ENCODE peak calls at places on chromosomes 13 and 19, in five cellular contexts. G is tibial nerve, K is suprapubic skin, U is heart left ventricle, H is ovary. N is an unnamed sample.

GRCh38 chr19:14432817-14433453 is at the start of gene PKN1:
- DNase-seq in G (no peak), K (no peak), U (peak), H (peak), N (no peak)

GRCh38 chr19:37506387-37507166 is at the start of gene ZNF793:
- DNase-seq in G (peak), K (peak), U (peak), H (peak), N (peak)

GRCh38 chr19:45099465-45100201 is 6.7 kb downstream of the PPP1R37 start:
- DNase-seq in G (no peak), K (no peak), U (no peak), H (no peak), N (no peak)

GRCh38 chr13:30708541-30708940 is 26.8 kb upstream of the ALOX5AP start:
- DNase-seq in G (no peak), K (no peak), U (no peak), H (no peak), N (no peak)

GRCh38 chr19:5594521-5594950 is 26.8 kb upstream of the TINCR start:
- DNase-seq in G (no peak), K (no peak), U (no peak), H (no peak), N (no peak)

GRCh38 chr19:29952646-29953045 is 10.6 kb downstream of the URI1 start:
- DNase-seq in G (no peak), K (no peak), U (no peak), H (no peak), N (no peak)

GRCh38 chr19:51016798-51017683 is 2.5 kb downstream of the KLK10 start:
- DNase-seq in G (peak), K (no peak), U (peak), H (peak), N (no peak)

GRCh38 chr13:35283856-35284255 is 192.6 kb downstream of the MAB21L1 start:
- DNase-seq in G (no peak), K (no peak), U (no peak), H (no peak), N (no peak)

GRCh38 chr13:98291658-98292057 is 114.6 kb upstream of the RNF113B start:
- DNase-seq in G (no peak), K (no peak), U (no peak), H (no peak), N (no peak)

GRCh38 chr19:40921005-40921897 is 39.2 kb upstream of the CYP2A7 start:
- DNase-seq in G (no peak), K (no peak), U (no peak), H (peak), N (no peak)

GRCh38 chr13:44668707-44669106 is 92.6 kb upstream of the TSC22D1 start:
- DNase-seq in G (no peak), K (no peak), U (no peak), H (no peak), N (no peak)

GRCh38 chr13:80284290-80284689 is 56.6 kb downstream of the SPRY2 start:
- DNase-seq in G (no peak), K (no peak), U (no peak), H (no peak), N (no peak)

GRCh38 chr13:98108330-98108729 is 34.6 kb upstream of the FARP1 start:
- DNase-seq in G (no peak), K (no peak), U (no peak), H (no peak), N (no peak)

GRCh38 chr13:45200701-45201230 is at the start of gene KCTD4:
- DNase-seq in G (no peak), K (no peak), U (no peak), H (no peak), N (no peak)

GRCh38 chr19:23771761-23772667 is 13.3 kb upstream of the ZNF681 start:
- DNase-seq in G (no peak), K (no peak), U (no peak), H (no peak), N (no peak)

GRCh38 chr13:79581870-79582315 is 100.9 kb downstream of the NDFIP2 start:
- DNase-seq in G (no peak), K (peak), U (peak), H (no peak), N (no peak)

GRCh38 chr19:29967623-29968022 is 25.6 kb downstream of the URI1 start:
- DNase-seq in G (no peak), K (no peak), U (no peak), H (no peak), N (no peak)

GRCh38 chr19:29660835-29661234 is 4.4 kb upstream of the PLEKHF1 start:
- DNase-seq in G (no peak), K (no peak), U (no peak), H (no peak), N (no peak)

GRCh38 chr13:48818495-48818961 is 157.2 kb upstream of the FNDC3A start:
- DNase-seq in G (no peak), K (no peak), U (no peak), H (no peak), N (no peak)

GRCh38 chr13:36530050-36530789 is 97.9 kb downstream of the CCNA1 start:
- DNase-seq in G (no peak), K (no peak), U (no peak), H (no peak), N (no peak)

GRCh38 chr13:91312324-91312723 is 35.2 kb upstream of the MIR17HG start:
- DNase-seq in G (no peak), K (no peak), U (no peak), H (no peak), N (no peak)

GRCh38 chr13:57611956-57612355 is 19.6 kb upstream of the PCDH17 start:
- DNase-seq in G (no peak), K (no peak), U (no peak), H (no peak), N (no peak)

GRCh38 chr19:41546386-41546789 is 29.6 kb upstream of the CEACAM21 start:
- DNase-seq in G (no peak), K (no peak), U (no peak), H (no peak), N (peak)

GRCh38 chr19:48415395-48415794 is 21.9 kb downstream of the GRIN2D start:
- DNase-seq in G (peak), K (peak), U (peak), H (peak), N (peak)

GRCh38 chr19:42030605-42031004 is 36.6 kb upstream of the ATP1A3 start:
- DNase-seq in G (no peak), K (no peak), U (no peak), H (no peak), N (no peak)

GRCh38 chr13:46578590-46578975 is 25.6 kb downstream of the LRCH1 start:
- DNase-seq in G (no peak), K (no peak), U (no peak), H (no peak), N (no peak)

GRCh38 chr19:4474504-4475136 is 2.5 kb downstream of the HDGFL2 start:
- DNase-seq in G (no peak), K (no peak), U (no peak), H (no peak), N (no peak)

GRCh38 chr13:27960362-27961226 is 8.5 kb downstream of the CDX2 start:
- DNase-seq in G (no peak), K (no peak), U (no peak), H (no peak), N (no peak)

GRCh38 chr13:94947965-94948371 is 235.6 kb upstream of the SOX21 start:
- DNase-seq in G (no peak), K (no peak), U (no peak), H (no peak), N (no peak)

GRCh38 chr13:113152894-113153809 is 5.3 kb upstream of the PROZ start:
- DNase-seq in G (peak), K (peak), U (peak), H (peak), N (peak)

GRCh38 chr19:45364696-45365095 is 5.7 kb downstream of the ERCC2 start:
- DNase-seq in G (no peak), K (no peak), U (no peak), H (no peak), N (no peak)

GRCh38 chr13:44726214-44726613 is 150.1 kb upstream of the TSC22D1 start:
- DNase-seq in G (no peak), K (no peak), U (no peak), H (no peak), N (no peak)

GRCh38 chr13:38637576-38637975 is 49.3 kb upstream of the FREM2 start:
- DNase-seq in G (no peak), K (no peak), U (no peak), H (no peak), N (no peak)

GRCh38 chr13:43167058-43167457 is 143.7 kb downstream of the DNAJC15 start:
- DNase-seq in G (no peak), K (no peak), U (no peak), H (no peak), N (no peak)

GRCh38 chr19:19053508-19054314 is 10.1 kb upstream of the SLC25A42 start:
- DNase-seq in G (no peak), K (no peak), U (peak), H (peak), N (peak)

GRCh38 chr13:34462843-34463242 is 479.2 kb upstream of the NBEA start:
- DNase-seq in G (no peak), K (no peak), U (no peak), H (no peak), N (no peak)

GRCh38 chr13:101341464-101341863 is 74.8 kb downstream of the NALCN start:
- DNase-seq in G (no peak), K (no peak), U (no peak), H (no peak), N (no peak)

GRCh38 chr19:49149652-49150105 is 5.5 kb downstream of the HRC start:
- DNase-seq in G (peak), K (peak), U (peak), H (peak), N (peak)

GRCh38 chr19:47310819-47311218 is 1.2 kb downstream of the C5AR1 start:
- DNase-seq in G (no peak), K (no peak), U (peak), H (no peak), N (no peak)

GRCh38 chr19:44644391-44645016 is 794 bp downstream of the PVR start:
- DNase-seq in G (no peak), K (no peak), U (no peak), H (no peak), N (peak)

GRCh38 chr19:3444695-3445234 is 35.6 kb downstream of the SMIM24 start:
- DNase-seq in G (no peak), K (no peak), U (no peak), H (no peak), N (no peak)
- TF ChIP-seq POLR2A in G (no peak), K (no peak), U (no peak), H (no peak), N (no peak)

GRCh38 chr13:110560606-110561334 is 752 bp downstream of the RAB20 start:
- DNase-seq in G (no peak), K (no peak), U (no peak), H (peak), N (peak)
- TF ChIP-seq POLR2A in G (no peak), K (no peak), U (no peak), H (no peak), N (peak)

GRCh38 chr19:58035863-58036262 is 2.0 kb downstream of the ZSCAN1 start:
- DNase-seq in G (no peak), K (no peak), U (no peak), H (no peak), N (no peak)

GRCh38 chr19:58038688-58039204 is 4.9 kb downstream of the ZSCAN1 start:
- DNase-seq in G (no peak), K (no peak), U (no peak), H (no peak), N (no peak)

GRCh38 chr19:58034476-58034790 is 608 bp downstream of the ZSCAN1 start:
- DNase-seq in G (no peak), K (no peak), U (no peak), H (no peak), N (no peak)

GRCh38 chr19:58037927-58038687 is 4.3 kb downstream of the ZSCAN1 start:
- DNase-seq in G (no peak), K (no peak), U (no peak), H (no peak), N (no peak)

DNA sequence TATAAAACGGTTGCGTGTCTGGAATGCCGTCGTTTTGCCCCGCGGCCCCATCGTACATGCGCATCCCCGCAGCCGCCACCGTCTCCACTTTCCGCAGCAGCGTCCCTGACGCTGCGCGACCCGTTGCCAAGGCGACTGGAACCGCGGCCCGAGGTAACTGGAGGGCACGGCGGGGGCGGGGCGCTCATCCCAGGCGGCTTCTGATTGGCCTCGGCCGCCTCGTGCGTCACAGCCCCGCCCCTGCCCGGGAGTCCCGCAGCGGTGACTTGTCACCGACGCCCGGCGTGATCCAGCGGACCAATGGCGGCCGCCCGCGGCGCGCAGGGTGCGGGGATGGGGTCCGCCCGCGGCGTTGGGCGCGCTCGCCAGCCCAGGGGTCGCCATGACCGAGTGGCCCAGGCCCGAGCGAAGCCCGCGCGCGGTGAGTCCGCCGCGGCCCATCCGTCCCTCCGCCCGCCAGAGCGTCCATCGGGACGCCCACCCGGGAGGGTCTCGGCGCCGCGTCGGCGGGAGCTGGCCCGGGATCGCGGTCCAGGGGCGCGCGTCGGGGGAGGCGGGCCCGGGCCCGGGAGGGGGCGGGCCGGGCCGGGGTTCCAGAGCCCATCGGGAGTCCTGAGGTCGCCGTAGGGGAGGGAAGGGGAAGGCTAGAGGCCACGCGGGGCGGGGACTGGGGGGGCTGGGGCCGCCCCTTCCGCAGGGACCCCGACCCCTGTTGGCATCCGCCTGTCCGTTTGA is at the start of gene ZSCAN1:
- DNase-seq in G (peak), K (peak), U (peak), H (peak), N (peak)
- TF ChIP-seq POLR2A in G (no peak), K (no peak), U (no peak), H (no peak), N (no peak)

GRCh38 chr19:12994701-12995595 is at the start of gene NFIX:
- DNase-seq in G (peak), K (peak), U (peak), H (peak), N (peak)
- TF ChIP-seq POLR2A in G (no peak), K (no peak), U (no peak), H (no peak), N (no peak)

GRCh38 chr19:38638461-38638860 is 9.0 kb upstream of the ACTN4 start:
- DNase-seq in G (no peak), K (no peak), U (no peak), H (no peak), N (no peak)

GRCh38 chr19:38634757-38635482 is 12.5 kb upstream of the ACTN4 start:
- DNase-seq in G (peak), K (peak), U (peak), H (peak), N (peak)

GRCh38 chr19:38635483-38636399 is 11.7 kb upstream of the ACTN4 start:
- DNase-seq in G (no peak), K (no peak), U (no peak), H (no peak), N (no peak)

GRCh38 chr19:38629568-38629967 is 10.6 kb downstream of the EIF3K start:
- DNase-seq in G (no peak), K (no peak), U (no peak), H (no peak), N (no peak)

DNA sequence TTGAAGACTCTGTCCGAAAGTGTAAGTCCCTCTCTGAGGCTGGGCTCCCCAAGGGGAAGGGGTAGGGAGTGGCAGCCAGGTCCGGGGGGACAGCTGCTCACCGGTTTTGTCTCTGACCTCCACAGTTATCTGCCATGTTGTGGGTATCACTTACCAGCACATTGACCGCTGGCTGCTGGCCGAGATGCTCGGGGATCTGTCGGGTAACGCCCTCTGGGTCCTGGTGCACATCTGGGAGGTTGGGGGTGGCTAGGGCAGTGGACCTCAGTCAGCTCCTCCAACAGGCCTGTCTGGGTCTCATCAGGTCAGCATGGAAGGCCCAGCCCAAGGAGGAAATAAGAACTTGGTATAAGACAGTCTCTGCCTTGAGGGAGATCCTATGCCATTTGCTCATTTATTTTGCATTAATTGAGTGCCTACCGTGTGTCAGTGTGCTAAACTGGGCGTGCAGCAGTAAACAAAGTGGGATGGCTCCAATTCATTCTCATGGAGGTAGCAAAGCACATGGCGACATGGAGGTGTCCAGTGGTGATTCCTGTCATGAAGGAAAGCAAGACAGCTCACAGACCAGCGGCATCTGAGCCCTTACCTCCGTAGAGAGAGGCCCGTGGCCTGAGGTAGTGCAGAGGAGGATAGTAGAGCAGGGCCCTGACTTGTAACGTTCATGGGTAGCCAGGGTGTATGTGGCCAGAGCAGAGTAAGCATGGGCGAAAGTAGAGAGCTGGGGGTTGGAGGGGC is 13.7 kb downstream of the EIF3K start:
- DNase-seq in G (no peak), K (no peak), U (no peak), H (no peak), N (no peak)
- TF ChIP-seq POLR2A in G (no peak), K (no peak), U (no peak), H (no peak), N (no peak)

DNA sequence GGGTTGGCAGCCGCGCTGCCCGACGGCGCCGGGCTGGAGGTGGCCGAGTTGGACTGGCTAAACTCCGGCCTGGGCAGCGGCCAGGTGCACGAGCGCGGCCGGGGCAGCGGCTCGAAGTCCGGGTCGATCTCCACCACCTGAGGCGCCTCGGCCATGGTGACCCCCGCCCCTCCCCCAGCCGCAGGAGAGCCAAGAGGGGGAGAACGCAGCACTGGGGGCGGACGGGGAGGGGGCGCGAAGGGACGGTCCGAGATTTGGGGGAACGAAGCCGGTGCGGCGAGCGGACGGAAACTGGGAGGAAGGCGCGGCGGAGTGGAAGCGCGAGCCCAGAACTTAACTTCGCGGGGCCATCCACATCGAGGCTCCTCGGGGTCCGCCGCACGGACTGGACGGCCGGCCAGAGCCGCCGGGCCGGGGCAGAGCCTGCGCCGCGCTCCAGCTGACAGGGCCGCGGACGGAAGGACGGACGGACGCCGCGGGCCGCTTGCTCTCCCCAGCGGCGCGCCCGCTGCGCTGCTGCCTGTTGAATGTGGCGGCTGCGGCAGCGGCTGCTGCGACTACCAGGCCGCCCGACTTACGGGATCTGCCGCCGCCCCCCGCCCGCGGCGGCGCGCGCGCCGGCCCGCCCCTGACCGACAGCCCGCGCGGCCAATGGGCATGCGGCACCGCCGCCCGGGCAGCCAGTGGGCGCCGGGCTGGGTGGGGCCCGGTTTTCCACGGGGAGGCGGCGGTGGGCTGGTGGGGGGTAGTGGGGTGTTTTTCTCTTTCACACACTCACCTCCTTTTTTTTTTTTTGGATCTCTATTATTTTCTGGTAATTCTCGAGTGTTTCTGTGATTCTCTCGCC is at the start of gene FOXO1:
- DNase-seq in G (peak), K (peak), U (peak), H (peak), N (peak)
- TF ChIP-seq POLR2A in G (peak), K (peak), U (peak), H (peak), N (peak)

GRCh38 chr19:3392480-3392879 is 26.1 kb downstream of the NFIC start:
- DNase-seq in G (no peak), K (no peak), U (no peak), H (no peak), N (no peak)

GRCh38 chr19:3389876-3390361 is 23.5 kb downstream of the NFIC start:
- DNase-seq in G (no peak), K (no peak), U (peak), H (no peak), N (peak)

GRCh38 chr19:3386447-3387234 is 20.3 kb downstream of the NFIC start:
- DNase-seq in G (no peak), K (no peak), U (peak), H (no peak), N (peak)

GRCh38 chr19:3389446-3389778 is 23.0 kb downstream of the NFIC start:
- DNase-seq in G (no peak), K (no peak), U (no peak), H (no peak), N (no peak)

GRCh38 chr19:3387645-3388589 is 21.5 kb downstream of the NFIC start:
- DNase-seq in G (peak), K (peak), U (peak), H (peak), N (peak)
- TF ChIP-seq POLR2A in G (peak), K (no peak), U (no peak), H (no peak), N (no peak)

GRCh38 chr19:12990447-12990846 is 4.8 kb upstream of the NFIX start:
- DNase-seq in G (no peak), K (no peak), U (no peak), H (no peak), N (no peak)
- TF ChIP-seq POLR2A in G (no peak), K (no peak), U (no peak), H (no peak), N (no peak)